ENCODE peak calls at places on chromosomes 12 and 14, in four cellular contexts. One of them, this sample, is unnamed.

GRCh38 chr12:80056845-80057244 is 42.5 kb upstream of the OTOGL start:
- DNase-seq in dorsolateral prefrontal cortex: no peak
- DNase-seq in AG09309: no peak
- DNase-seq in skeletal muscle cell: peak; percentile 78
- DNase-seq in this sample: no peak

GRCh38 chr12:56644654-56645053 is 1.1 kb downstream of the ATP5F1B start:
- DNase-seq in dorsolateral prefrontal cortex: no peak
- DNase-seq in AG09309: no peak
- DNase-seq in skeletal muscle cell: no peak
- DNase-seq in this sample: no peak

GRCh38 chr12:106078358-106079025 is 60.3 kb downstream of the NUAK1 start:
- DNase-seq in dorsolateral prefrontal cortex: peak; percentile 87
- DNase-seq in AG09309: peak; percentile 57
- DNase-seq in skeletal muscle cell: no peak
- DNase-seq in this sample: no peak

GRCh38 chr12:96194901-96195844 is 998 bp downstream of the ELK3 start:
- DNase-seq in dorsolateral prefrontal cortex: peak; percentile 16
- DNase-seq in AG09309: no peak
- DNase-seq in skeletal muscle cell: peak; percentile 71
- DNase-seq in this sample: peak; percentile 61

GRCh38 chr14:28603606-28604005 is 163.0 kb upstream of the FOXG1 start:
- DNase-seq in dorsolateral prefrontal cortex: no peak
- DNase-seq in AG09309: no peak
- DNase-seq in skeletal muscle cell: peak; percentile 24
- DNase-seq in this sample: no peak

GRCh38 chr12:57732726-57733593 is 5.6 kb downstream of the AGAP2 start:
- DNase-seq in dorsolateral prefrontal cortex: no peak
- DNase-seq in AG09309: no peak
- DNase-seq in skeletal muscle cell: no peak
- DNase-seq in this sample: no peak

GRCh38 chr12:98352835-98353234 is 162.6 kb upstream of the TMPO start:
- DNase-seq in dorsolateral prefrontal cortex: no peak
- DNase-seq in AG09309: no peak
- DNase-seq in skeletal muscle cell: no peak
- DNase-seq in this sample: no peak

GRCh38 chr12:108772896-108773797 is 41.8 kb upstream of the CORO1C start:
- DNase-seq in dorsolateral prefrontal cortex: no peak
- DNase-seq in AG09309: no peak
- DNase-seq in skeletal muscle cell: no peak
- DNase-seq in this sample: no peak

GRCh38 chr12:66861157-66861750 is 182.4 kb upstream of the GRIP1 start:
- DNase-seq in dorsolateral prefrontal cortex: peak; percentile 53
- DNase-seq in AG09309: peak; percentile 8
- DNase-seq in skeletal muscle cell: peak; percentile 4
- DNase-seq in this sample: peak; percentile 23

GRCh38 chr12:15220961-15221885 is at the start of gene RERG:
- DNase-seq in dorsolateral prefrontal cortex: peak; percentile 78
- DNase-seq in AG09309: peak; percentile 4
- DNase-seq in skeletal muscle cell: no peak
- DNase-seq in this sample: peak; percentile 34

GRCh38 chr12:124916370-124917134 is 2.1 kb upstream of the UBC start:
- DNase-seq in dorsolateral prefrontal cortex: peak; percentile 65
- DNase-seq in AG09309: peak; percentile 77
- DNase-seq in skeletal muscle cell: peak; percentile 84
- DNase-seq in this sample: no peak

GRCh38 chr14:29321646-29322045 is 555.1 kb downstream of the FOXG1 start:
- DNase-seq in dorsolateral prefrontal cortex: no peak
- DNase-seq in AG09309: peak; percentile 10
- DNase-seq in skeletal muscle cell: no peak
- DNase-seq in this sample: peak; percentile 24

GRCh38 chr12:124422570-124423523 is 128.0 kb downstream of the RFLNA start:
- DNase-seq in dorsolateral prefrontal cortex: peak; percentile 75
- DNase-seq in AG09309: peak; percentile 86
- DNase-seq in skeletal muscle cell: peak; percentile 91
- DNase-seq in this sample: peak; percentile 84

GRCh38 chr14:95014036-95014435 is 143.3 kb downstream of the DICER1 start:
- DNase-seq in dorsolateral prefrontal cortex: no peak
- DNase-seq in AG09309: no peak
- DNase-seq in skeletal muscle cell: no peak
- DNase-seq in this sample: no peak

GRCh38 chr12:12439636-12440035 is 82.8 kb downstream of the BORCS5 start:
- DNase-seq in dorsolateral prefrontal cortex: no peak
- DNase-seq in AG09309: no peak
- DNase-seq in skeletal muscle cell: peak; percentile 80
- DNase-seq in this sample: no peak

GRCh38 chr12:86666311-86666710 is 410.1 kb upstream of the MGAT4C start:
- DNase-seq in dorsolateral prefrontal cortex: no peak
- DNase-seq in AG09309: no peak
- DNase-seq in skeletal muscle cell: no peak
- DNase-seq in this sample: no peak

GRCh38 chr12:7089196-7089871 is 2.9 kb downstream of the C1R start:
- DNase-seq in dorsolateral prefrontal cortex: no peak
- DNase-seq in AG09309: no peak
- DNase-seq in skeletal muscle cell: no peak
- DNase-seq in this sample: no peak

GRCh38 chr12:14264316-14264715 is 101.2 kb upstream of the ATF7IP start:
- DNase-seq in dorsolateral prefrontal cortex: no peak
- DNase-seq in AG09309: no peak
- DNase-seq in skeletal muscle cell: no peak
- DNase-seq in this sample: no peak

GRCh38 chr12:121949643-121950397 is 31.4 kb downstream of the CFAP251 start:
- DNase-seq in dorsolateral prefrontal cortex: no peak
- DNase-seq in AG09309: peak; percentile 63
- DNase-seq in skeletal muscle cell: peak; percentile 78
- DNase-seq in this sample: peak; percentile 92

GRCh38 chr14:54251356-54251755 is 145.5 kb upstream of the CDKN3 start:
- DNase-seq in dorsolateral prefrontal cortex: no peak
- DNase-seq in AG09309: no peak
- DNase-seq in skeletal muscle cell: no peak
- DNase-seq in this sample: no peak

GRCh38 chr12:65497645-65498044 is 219.2 kb downstream of the MSRB3 start:
- DNase-seq in dorsolateral prefrontal cortex: no peak
- DNase-seq in AG09309: no peak
- DNase-seq in skeletal muscle cell: peak; percentile 48
- DNase-seq in this sample: no peak

GRCh38 chr14:101109981-101110728 is 206.6 kb upstream of the RTL1 start:
- DNase-seq in dorsolateral prefrontal cortex: no peak
- DNase-seq in AG09309: no peak
- DNase-seq in skeletal muscle cell: no peak
- DNase-seq in this sample: no peak

GRCh38 chr14:100900837-100901390 is 2.6 kb downstream of the RTL1 start:
- DNase-seq in dorsolateral prefrontal cortex: no peak
- DNase-seq in AG09309: no peak
- DNase-seq in skeletal muscle cell: no peak
- DNase-seq in this sample: no peak

GRCh38 chr14:90804292-90804671 is 11.9 kb downstream of the TTC7B start:
- DNase-seq in dorsolateral prefrontal cortex: no peak
- DNase-seq in AG09309: no peak
- DNase-seq in skeletal muscle cell: no peak
- DNase-seq in this sample: no peak

GRCh38 chr14:54350196-54350595 is 46.6 kb upstream of the CDKN3 start:
- DNase-seq in dorsolateral prefrontal cortex: no peak
- DNase-seq in AG09309: no peak
- DNase-seq in skeletal muscle cell: no peak
- DNase-seq in this sample: no peak

GRCh38 chr12:108017658-108018057 is 111.4 kb upstream of the WSCD2 start:
- DNase-seq in dorsolateral prefrontal cortex: no peak
- DNase-seq in AG09309: no peak
- DNase-seq in skeletal muscle cell: no peak
- DNase-seq in this sample: no peak

GRCh38 chr12:21839776-21840175 is 65.3 kb upstream of the KCNJ8 start:
- DNase-seq in dorsolateral prefrontal cortex: no peak
- DNase-seq in AG09309: no peak
- DNase-seq in skeletal muscle cell: no peak
- DNase-seq in this sample: no peak

GRCh38 chr12:124512667-124513296 is 54.6 kb downstream of the NCOR2 start:
- DNase-seq in dorsolateral prefrontal cortex: peak; percentile 73
- DNase-seq in AG09309: peak; percentile 79
- DNase-seq in skeletal muscle cell: peak; percentile 98
- DNase-seq in this sample: peak; percentile 86

GRCh38 chr12:55712154-55712553 is 3.7 kb upstream of the BLOC1S1 start:
- DNase-seq in dorsolateral prefrontal cortex: no peak
- DNase-seq in AG09309: no peak
- DNase-seq in skeletal muscle cell: no peak
- DNase-seq in this sample: no peak

GRCh38 chr14:90355540-90356518 is 24.1 kb upstream of the NRDE2 start:
- DNase-seq in dorsolateral prefrontal cortex: no peak
- DNase-seq in AG09309: no peak
- DNase-seq in skeletal muscle cell: no peak
- DNase-seq in this sample: no peak

GRCh38 chr14:97970222-97970621 is 1173.0 kb downstream of the VRK1 start:
- DNase-seq in dorsolateral prefrontal cortex: no peak
- DNase-seq in AG09309: no peak
- DNase-seq in skeletal muscle cell: no peak
- DNase-seq in this sample: no peak

GRCh38 chr12:22410497-22410896 is 76.0 kb upstream of the ST8SIA1 start:
- DNase-seq in dorsolateral prefrontal cortex: no peak
- DNase-seq in AG09309: no peak
- DNase-seq in skeletal muscle cell: no peak
- DNase-seq in this sample: no peak

GRCh38 chr14:63045234-63045611 is at the start of gene KCNH5:
- DNase-seq in dorsolateral prefrontal cortex: peak; percentile 43
- DNase-seq in AG09309: no peak
- DNase-seq in skeletal muscle cell: no peak
- DNase-seq in this sample: no peak

GRCh38 chr14:66746316-66747006 is 238.5 kb downstream of the GPHN start:
- DNase-seq in dorsolateral prefrontal cortex: no peak
- DNase-seq in AG09309: peak; percentile 17
- DNase-seq in skeletal muscle cell: peak; percentile 5
- DNase-seq in this sample: peak; percentile 1

GRCh38 chr14:103510311-103511021 is 12.2 kb downstream of the CKB start:
- DNase-seq in dorsolateral prefrontal cortex: no peak
- DNase-seq in AG09309: no peak
- DNase-seq in skeletal muscle cell: no peak
- DNase-seq in this sample: no peak

GRCh38 chr14:91996951-91997371 is 42.9 kb downstream of the TRIP11 start:
- DNase-seq in dorsolateral prefrontal cortex: no peak
- DNase-seq in AG09309: peak; percentile 95
- DNase-seq in skeletal muscle cell: peak; percentile 41
- DNase-seq in this sample: peak; percentile 26

GRCh38 chr12:105485926-105486325 is 155.4 kb downstream of the C12orf75 start:
- DNase-seq in dorsolateral prefrontal cortex: no peak
- DNase-seq in AG09309: no peak
- DNase-seq in skeletal muscle cell: no peak
- DNase-seq in this sample: no peak

GRCh38 chr14:22390195-22390594 is 198.8 kb downstream of the DAD1 start:
- DNase-seq in dorsolateral prefrontal cortex: no peak
- DNase-seq in AG09309: no peak
- DNase-seq in skeletal muscle cell: no peak
- DNase-seq in this sample: no peak

DNA sequence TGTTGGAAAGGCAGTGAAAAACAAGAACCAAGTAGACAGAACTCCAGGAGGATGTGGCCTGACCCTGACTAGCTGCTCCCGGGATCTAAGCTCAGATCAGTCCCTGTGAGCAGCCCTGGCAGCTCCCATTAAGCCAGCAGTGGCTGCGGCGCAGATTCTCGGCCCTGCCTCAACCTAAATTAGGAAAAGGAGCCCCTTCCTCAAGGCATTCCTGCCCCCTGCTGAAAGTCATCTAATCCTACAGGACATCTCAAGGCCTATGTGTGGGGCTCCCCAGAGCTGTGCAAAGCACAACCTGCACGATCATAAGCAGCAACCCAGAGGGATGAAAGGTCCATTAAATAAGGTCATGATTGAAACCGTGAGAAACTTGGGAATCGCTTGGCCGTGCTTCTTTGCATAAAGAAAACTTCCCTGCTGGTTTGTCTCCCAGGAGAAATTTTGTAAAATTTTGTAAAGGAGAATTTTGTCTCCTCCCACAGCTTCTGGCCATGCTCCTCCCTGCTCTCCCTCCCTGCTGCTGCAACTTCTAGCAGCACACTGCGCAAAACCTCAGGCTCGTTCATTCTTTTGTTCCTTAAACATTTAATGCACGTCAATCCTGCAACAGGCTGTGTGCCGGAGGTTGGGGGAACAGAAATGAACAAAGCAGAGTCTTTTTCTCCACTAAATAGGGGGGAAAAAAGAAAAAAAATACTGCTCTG is 96.6 kb upstream of the SLC35F4 start:
- DNase-seq in dorsolateral prefrontal cortex: no peak
- DNase-seq in AG09309: no peak
- DNase-seq in skeletal muscle cell: no peak
- DNase-seq in this sample: no peak
- H3K4me3 ChIP-seq in dorsolateral prefrontal cortex: no peak overlapping the region
- H3K4me3 ChIP-seq in AG09309: no peak overlapping the region
- H3K4me3 ChIP-seq in skeletal muscle cell: no peak overlapping the region
- H3K4me3 ChIP-seq in this sample: no peak overlapping the region

GRCh38 chr12:49092816-49093406 is 1.7 kb downstream of the DHH start:
- DNase-seq in dorsolateral prefrontal cortex: no peak
- DNase-seq in AG09309: no peak
- DNase-seq in skeletal muscle cell: no peak
- DNase-seq in this sample: no peak
- H3K4me3 ChIP-seq in dorsolateral prefrontal cortex: no peak overlapping the region
- H3K4me3 ChIP-seq in AG09309: no peak overlapping the region
- H3K4me3 ChIP-seq in skeletal muscle cell: no peak overlapping the region
- H3K4me3 ChIP-seq in this sample: no peak overlapping the region

GRCh38 chr12:236445-236844 is 22.5 kb upstream of the SLC6A12 start:
- DNase-seq in dorsolateral prefrontal cortex: no peak
- DNase-seq in AG09309: no peak
- DNase-seq in skeletal muscle cell: no peak
- DNase-seq in this sample: no peak
- H3K4me3 ChIP-seq in dorsolateral prefrontal cortex: no peak overlapping the region
- H3K4me3 ChIP-seq in AG09309: no peak overlapping the region
- H3K4me3 ChIP-seq in skeletal muscle cell: no peak overlapping the region
- H3K4me3 ChIP-seq in this sample: no peak overlapping the region

GRCh38 chr12:1917172-1918070 is 1.0 kb downstream of the CACNA2D4 start:
- DNase-seq in dorsolateral prefrontal cortex: no peak
- DNase-seq in AG09309: no peak
- DNase-seq in skeletal muscle cell: no peak
- DNase-seq in this sample: no peak
- H3K4me3 ChIP-seq in dorsolateral prefrontal cortex: no peak overlapping the region
- H3K4me3 ChIP-seq in AG09309: no peak overlapping the region
- H3K4me3 ChIP-seq in skeletal muscle cell: no peak overlapping the region
- H3K4me3 ChIP-seq in this sample: no peak overlapping the region

GRCh38 chr12:132486168-132486567 is 3.8 kb upstream of the FBRSL1 start:
- DNase-seq in dorsolateral prefrontal cortex: no peak
- DNase-seq in AG09309: no peak
- DNase-seq in skeletal muscle cell: no peak
- DNase-seq in this sample: no peak

GRCh38 chr12:132488127-132489077 is 1.5 kb upstream of the FBRSL1 start:
- DNase-seq in dorsolateral prefrontal cortex: no peak
- DNase-seq in AG09309: no peak
- DNase-seq in skeletal muscle cell: no peak
- DNase-seq in this sample: no peak

GRCh38 chr12:132485619-132486018 is 4.3 kb upstream of the FBRSL1 start:
- DNase-seq in dorsolateral prefrontal cortex: no peak
- DNase-seq in AG09309: no peak
- DNase-seq in skeletal muscle cell: no peak
- DNase-seq in this sample: no peak

GRCh38 chr12:132486576-132486975 is 3.4 kb upstream of the FBRSL1 start:
- DNase-seq in dorsolateral prefrontal cortex: no peak
- DNase-seq in AG09309: no peak
- DNase-seq in skeletal muscle cell: no peak
- DNase-seq in this sample: no peak

GRCh38 chr12:132487311-132487741 is 2.6 kb upstream of the FBRSL1 start:
- DNase-seq in dorsolateral prefrontal cortex: no peak
- DNase-seq in AG09309: no peak
- DNase-seq in skeletal muscle cell: no peak
- DNase-seq in this sample: no peak
- H3K4me3 ChIP-seq in dorsolateral prefrontal cortex: no peak overlapping the region
- H3K4me3 ChIP-seq in AG09309: no peak overlapping the region
- H3K4me3 ChIP-seq in skeletal muscle cell: no peak overlapping the region
- H3K4me3 ChIP-seq in this sample: no peak overlapping the region

GRCh38 chr14:20799955-20800544 is 2.6 kb downstream of the RNASE1 start:
- DNase-seq in dorsolateral prefrontal cortex: no peak
- DNase-seq in AG09309: no peak
- DNase-seq in skeletal muscle cell: no peak
- DNase-seq in this sample: no peak
- H3K4me3 ChIP-seq in dorsolateral prefrontal cortex: peak overlapping the region; percentile 42
- H3K4me3 ChIP-seq in AG09309: no peak overlapping the region
- H3K4me3 ChIP-seq in skeletal muscle cell: no peak overlapping the region
- H3K4me3 ChIP-seq in this sample: no peak overlapping the region

This sample was measured in AG04450.